ENCODE peak calls at places on chromosomes 12 and 14, in five cellular contexts. G is uterus; C is AG09309; M is activated CD8-positive, alpha-beta T cell treated with anti-CD3 and anti-CD28 coated beads, Interleukin-2, amount 10 ng/mL, durations not matched to agents 7 days and 5 days; E is fibroblast of lung. P is an unnamed sample.

GRCh38 chr12:57112492-57113294 is 1.5 kb upstream of the STAT6 start:
- DNase-seq in G (no peak), C (no peak), M (no peak), E (no peak), P (no peak)

GRCh38 chr12:53058674-53059433 is 9.0 kb downstream of the TNS2 start:
- DNase-seq in G (no peak), C (no peak), M (no peak), E (no peak), P (no peak)

GRCh38 chr12:5964913-5965900 is 20.1 kb upstream of the ANO2 start:
- DNase-seq in G (no peak), C (no peak), M (no peak), E (no peak), P (no peak)

GRCh38 chr12:132349501-132350131 is 20.2 kb upstream of the GALNT9 start:
- DNase-seq in G (no peak), C (no peak), M (no peak), E (no peak), P (no peak)

GRCh38 chr12:3020399-3020798 is 56.8 kb upstream of the TSPAN9 start:
- DNase-seq in G (no peak), C (no peak), M (no peak), E (no peak), P (no peak)

GRCh38 chr12:120119395-120119973 is 2.9 kb upstream of the RAB35 start:
- DNase-seq in G (no peak), C (no peak), M (no peak), E (peak), P (no peak)

GRCh38 chr12:105882404-105882803 is 256.4 kb downstream of the NUAK1 start:
- DNase-seq in G (peak), C (peak), M (no peak), E (peak), P (peak)

GRCh38 chr14:90815817-90816662 is at the start of gene TTC7B:
- DNase-seq in G (peak), C (no peak), M (peak), E (peak), P (no peak)

GRCh38 chr12:46507766-46508165 is 135.2 kb upstream of the SLC38A2 start:
- DNase-seq in G (no peak), C (no peak), M (no peak), E (no peak), P (no peak)

GRCh38 chr14:89254201-89254919 is 162.7 kb downstream of the FOXN3 start:
- DNase-seq in G (no peak), C (no peak), M (no peak), E (no peak), P (no peak)